ENCODE peak calls at places on chromosomes 5 and 9, in seven cellular contexts. W, Q, E, H, T, F and U are unnamed samples.

GRCh38 chr9:35105126-35105525 is 2.2 kb upstream of the STOML2 start:
- DNase-seq in T (no peak), E (no peak), W (no peak), Q (no peak), F (no peak), H (no peak), U (no peak)

GRCh38 chr5:36669015-36669651 is 62.7 kb downstream of the SLC1A3 start:
- DNase-seq in H (no peak), T (no peak), W (no peak), Q (no peak), F (no peak), E (no peak), U (no peak)

GRCh38 chr5:120164989-120165388 is 299.1 kb upstream of the PRR16 start:
- DNase-seq in H (no peak), E (no peak), F (no peak), Q (no peak), W (no peak), T (no peak), U (no peak)

GRCh38 chr5:82107277-82107676 is 135.5 kb downstream of the ATG10 start:
- DNase-seq in F (peak; percentile 19), H (peak; percentile 59), T (peak; percentile 61), W (no peak), E (no peak), Q (no peak), U (no peak)

GRCh38 chr9:136888454-136888853 is 2.1 kb downstream of the TRAF2 start:
- DNase-seq in W (peak; percentile 10), T (no peak), H (no peak), Q (no peak), E (no peak), F (no peak), U (no peak)

GRCh38 chr5:78745985-78746384 is 97.4 kb upstream of the LHFPL2 start:
- DNase-seq in H (peak; percentile 31), F (no peak), E (no peak), W (no peak), T (no peak), Q (no peak), U (no peak)

GRCh38 chr5:113800686-113801085 is 287.2 kb downstream of the YTHDC2 start:
- DNase-seq in T (no peak), H (no peak), Q (no peak), W (no peak), F (no peak), E (no peak), U (no peak)

GRCh38 chr9:6214903-6215302 is 704 bp upstream of the IL33 start:
- DNase-seq in E (no peak), W (no peak), Q (no peak), H (no peak), T (peak; percentile 26), F (peak; percentile 36), U (no peak)

GRCh38 chr5:172179032-172179989 is 8.7 kb downstream of the STK10 start:
- DNase-seq in W (peak; percentile 48), F (peak; percentile 40), H (no peak), Q (no peak), T (peak; percentile 59), E (no peak), U (peak; percentile 57)

GRCh38 chr5:99771296-99771695 is 763.9 kb upstream of the FAM174A start:
- DNase-seq in F (no peak), T (no peak), W (no peak), H (no peak), Q (no peak), E (no peak), U (no peak)

GRCh38 chr5:181028032-181028819 is 11.8 kb upstream of the BTNL9 start:
- DNase-seq in T (no peak), E (no peak), W (no peak), F (no peak), Q (no peak), H (peak; percentile 38), U (no peak)

DNA sequence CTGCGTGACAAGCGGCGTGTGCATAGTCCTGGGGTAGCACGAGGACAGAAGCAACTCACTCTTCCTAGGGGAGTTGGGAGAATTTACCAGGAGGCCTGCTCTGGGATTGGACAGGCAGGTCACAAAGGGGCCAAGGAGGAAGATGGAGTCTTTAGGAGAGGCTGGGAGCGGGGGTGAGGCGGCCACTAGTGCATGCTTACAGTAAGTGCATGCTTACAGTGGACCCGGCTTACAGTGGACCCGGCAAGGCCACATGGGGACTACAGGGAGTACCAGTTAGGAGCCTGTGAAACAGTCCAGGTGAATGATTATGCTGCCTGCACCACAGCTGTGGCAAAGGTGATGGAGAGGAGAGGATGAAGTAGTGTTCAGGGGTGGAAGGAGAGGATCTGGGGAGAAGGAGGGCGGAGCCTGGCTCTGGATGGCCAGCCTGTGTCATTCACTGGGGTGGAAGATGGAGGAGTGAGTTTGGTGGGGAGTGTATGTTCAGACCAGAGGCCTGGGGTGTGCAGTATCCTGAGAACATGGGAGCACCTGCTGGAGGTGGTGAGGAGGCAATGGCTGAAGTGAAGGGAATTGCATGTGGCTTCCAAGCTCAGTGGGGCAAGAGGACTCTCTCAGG is 78.7 kb downstream of the CRB2 start:
- DNase-seq in F (no peak), W (no peak), Q (no peak), E (no peak), T (no peak), H (peak; percentile 56), U (no peak)
- TF ChIP-seq CTCF in F (no peak), W (no peak), Q (no peak), E (no peak), T (no peak), H (peak; percentile 40), U (no peak)

GRCh38 chr5:107796797-107797196 is 126.1 kb upstream of the EFNA5 start:
- DNase-seq in Q (no peak), T (no peak), H (no peak), W (no peak), F (peak; percentile 54), E (no peak), U (no peak)
- TF ChIP-seq CTCF in Q (no peak), T (no peak), H (no peak), W (no peak), F (peak; percentile 40), E (no peak), U (no peak)

DNA sequence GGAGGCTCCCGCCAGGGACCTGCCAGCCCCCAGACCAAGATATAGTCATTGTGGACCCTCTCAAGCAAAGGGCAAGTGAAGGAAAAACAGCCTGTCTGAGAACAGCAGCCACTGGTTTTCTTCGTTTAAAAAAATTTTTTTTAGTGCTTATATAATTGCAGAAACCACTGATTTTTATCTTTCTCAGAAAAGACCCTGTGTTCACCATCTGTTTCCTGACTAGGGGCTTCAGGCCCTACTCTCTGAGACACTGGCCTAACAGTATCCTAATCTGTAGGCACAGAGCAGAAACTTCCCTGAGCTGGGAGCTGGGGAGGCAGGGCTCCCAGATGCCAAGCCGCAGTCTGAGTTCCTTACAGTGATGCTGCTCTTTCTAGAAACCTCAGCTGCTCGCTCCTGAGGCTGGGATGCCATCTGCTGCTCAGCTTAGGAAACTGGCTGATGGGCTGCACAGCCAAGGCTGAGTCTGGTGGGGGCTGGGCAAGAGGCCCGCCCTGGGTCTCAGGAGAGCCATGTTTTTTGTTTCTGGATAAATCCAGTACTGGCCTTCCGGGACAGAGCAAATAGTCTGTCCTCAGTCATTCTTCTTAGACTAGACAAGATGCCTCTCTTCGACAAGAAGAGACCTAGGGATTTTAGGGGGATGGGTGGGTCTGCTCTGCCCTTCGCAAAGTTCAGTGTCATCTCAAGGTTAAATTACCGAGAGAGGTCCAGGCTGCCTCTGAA is 31.0 kb upstream of the MATR3 start:
- DNase-seq in F (peak; percentile 91), Q (peak; percentile 86), W (peak; percentile 61), H (peak; percentile 92), E (peak; percentile 81), T (peak; percentile 91), U (peak; percentile 76)
- TF ChIP-seq CTCF in F (peak; percentile 98), Q (peak; percentile 67), W (peak; percentile 38), H (peak; percentile 86), E (peak; percentile 31), T (peak; percentile 97), U (peak; percentile 74)

GRCh38 chr5:92927291-92927778 is 653.7 kb downstream of the NR2F1-AS1 start:
- DNase-seq in E (no peak), T (no peak), W (no peak), F (no peak), Q (no peak), H (peak; percentile 69), U (no peak)

GRCh38 chr5:92917044-92917443 is 664.0 kb downstream of the NR2F1-AS1 start:
- DNase-seq in E (no peak), H (no peak), T (peak; percentile 51), F (peak; percentile 31), Q (no peak), W (no peak), U (no peak)

GRCh38 chr5:92923885-92924284 is 657.1 kb downstream of the NR2F1-AS1 start:
- DNase-seq in F (no peak), T (no peak), Q (no peak), E (no peak), H (peak; percentile 64), W (no peak), U (no peak)

DNA sequence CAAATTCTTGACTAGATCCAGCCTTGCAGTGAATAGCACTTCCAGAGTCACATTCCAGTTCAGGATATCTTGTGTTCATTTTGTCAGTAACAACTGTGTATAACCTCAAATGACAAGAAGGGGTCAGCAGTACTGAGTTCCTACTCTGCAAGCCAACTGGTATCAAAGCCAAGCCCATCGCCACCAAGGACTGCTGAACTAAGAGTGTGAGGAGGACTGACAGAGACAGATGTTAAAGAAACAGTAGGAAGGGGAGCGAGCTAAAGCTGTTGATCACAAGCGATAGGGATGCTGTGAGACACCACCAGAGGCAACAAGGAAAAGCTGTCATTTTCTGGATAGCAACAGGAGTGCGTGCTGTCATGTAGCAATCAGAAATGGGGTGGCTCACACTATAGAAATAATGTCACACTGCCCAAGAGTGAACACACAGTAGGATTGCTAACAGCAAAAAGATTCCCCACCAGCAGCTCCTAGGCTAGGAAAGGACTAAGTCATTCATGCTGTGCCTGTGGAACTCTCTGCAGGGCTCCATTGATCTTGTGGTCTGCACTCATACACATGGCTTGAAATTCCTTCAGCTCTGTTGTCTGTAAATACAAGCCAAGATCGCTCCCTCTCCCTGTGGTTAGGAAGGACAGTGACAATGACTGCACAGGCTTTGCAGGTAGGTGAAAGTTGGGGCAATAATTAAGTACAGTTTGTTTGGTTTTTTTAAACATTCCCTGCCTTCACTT is 658.6 kb downstream of the NR2F1-AS1 start:
- DNase-seq in F (no peak), W (no peak), Q (no peak), E (no peak), T (no peak), H (peak; percentile 51), U (no peak)
- TF ChIP-seq CTCF in F (no peak), W (no peak), Q (no peak), E (no peak), T (no peak), H (no peak), U (no peak)

GRCh38 chr9:133591985-133592384 is 17.2 kb downstream of the FAM163B start:
- DNase-seq in Q (no peak), H (no peak), T (no peak), W (no peak), F (no peak), E (no peak), U (no peak)

GRCh38 chr9:133591116-133591910 is 17.9 kb downstream of the FAM163B start:
- DNase-seq in F (no peak), H (no peak), E (no peak), Q (no peak), T (no peak), W (no peak), U (no peak)

GRCh38 chr9:133594310-133594709 is 14.9 kb downstream of the FAM163B start:
- DNase-seq in E (no peak), Q (no peak), T (no peak), H (no peak), W (no peak), F (no peak), U (no peak)

GRCh38 chr9:133593587-133593986 is 15.6 kb downstream of the FAM163B start:
- DNase-seq in T (no peak), H (no peak), E (no peak), Q (no peak), F (no peak), W (no peak), U (no peak)

GRCh38 chr9:133592731-133593409 is 16.3 kb downstream of the FAM163B start:
- DNase-seq in E (no peak), T (no peak), H (no peak), W (no peak), Q (no peak), F (no peak), U (no peak)
- TF ChIP-seq CTCF in E (no peak), T (peak; percentile 28), H (no peak), W (no peak), Q (no peak), F (peak; percentile 19), U (peak; percentile 15)